ENCODE peak calls at places on chromosome 4, in five cellular contexts. One of them, this sample, is unnamed.

GRCh38 chr4:100986360-100986868 is 360.9 kb downstream of the PPP3CA start:
- DNase-seq in activated CD4-positive, alpha-beta T cell treated with anti-CD3 and anti-CD28 coated beads, Interleukin-2, amount 10 ng/mL, durations not matched to agents 7 days and 5 days: no peak
- DNase-seq in T-cell: no peak
- DNase-seq in T-helper 2 cell: no peak
- DNase-seq in NCI-H510A treated with DMSO at 0.1 percent for 48 hours: no peak
- DNase-seq in this sample: no peak

GRCh38 chr4:98482847-98483806 is 175.3 kb downstream of the TSPAN5 start:
- DNase-seq in activated CD4-positive, alpha-beta T cell treated with anti-CD3 and anti-CD28 coated beads, Interleukin-2, amount 10 ng/mL, durations not matched to agents 7 days and 5 days: no peak
- DNase-seq in NCI-H510A treated with DMSO at 0.1 percent for 48 hours: no peak
- DNase-seq in T-cell: no peak
- DNase-seq in T-helper 2 cell: no peak
- DNase-seq in this sample: peak

GRCh38 chr4:48079972-48080391 is 54.1 kb downstream of the TXK start:
- DNase-seq in T-cell: no peak
- DNase-seq in T-helper 2 cell: no peak
- DNase-seq in NCI-H510A treated with DMSO at 0.1 percent for 48 hours: no peak
- DNase-seq in activated CD4-positive, alpha-beta T cell treated with anti-CD3 and anti-CD28 coated beads, Interleukin-2, amount 10 ng/mL, durations not matched to agents 7 days and 5 days: no peak
- DNase-seq in this sample: peak

GRCh38 chr4:172344266-172344772 is 531.1 kb downstream of the GALNTL6 start:
- DNase-seq in T-cell: no peak
- DNase-seq in T-helper 2 cell: no peak
- DNase-seq in NCI-H510A treated with DMSO at 0.1 percent for 48 hours: no peak
- DNase-seq in activated CD4-positive, alpha-beta T cell treated with anti-CD3 and anti-CD28 coated beads, Interleukin-2, amount 10 ng/mL, durations not matched to agents 7 days and 5 days: no peak
- DNase-seq in this sample: no peak

GRCh38 chr4:151226004-151226932 is 50.7 kb upstream of the PRSS48 start:
- DNase-seq in NCI-H510A treated with DMSO at 0.1 percent for 48 hours: no peak
- DNase-seq in T-cell: no peak
- DNase-seq in T-helper 2 cell: no peak
- DNase-seq in activated CD4-positive, alpha-beta T cell treated with anti-CD3 and anti-CD28 coated beads, Interleukin-2, amount 10 ng/mL, durations not matched to agents 7 days and 5 days: no peak
- DNase-seq in this sample: peak

GRCh38 chr4:38867478-38868054 is at the start of gene FAM114A1:
- DNase-seq in T-cell: no peak
- DNase-seq in T-helper 2 cell: no peak
- DNase-seq in activated CD4-positive, alpha-beta T cell treated with anti-CD3 and anti-CD28 coated beads, Interleukin-2, amount 10 ng/mL, durations not matched to agents 7 days and 5 days: no peak
- DNase-seq in NCI-H510A treated with DMSO at 0.1 percent for 48 hours: peak
- DNase-seq in this sample: peak

GRCh38 chr4:52641853-52642563 is 17.1 kb downstream of the USP46 start:
- DNase-seq in NCI-H510A treated with DMSO at 0.1 percent for 48 hours: no peak
- DNase-seq in activated CD4-positive, alpha-beta T cell treated with anti-CD3 and anti-CD28 coated beads, Interleukin-2, amount 10 ng/mL, durations not matched to agents 7 days and 5 days: no peak
- DNase-seq in T-cell: no peak
- DNase-seq in T-helper 2 cell: no peak
- DNase-seq in this sample: peak

GRCh38 chr4:57074753-57075152 is 35.4 kb downstream of the IGFBP7 start:
- DNase-seq in NCI-H510A treated with DMSO at 0.1 percent for 48 hours: no peak
- DNase-seq in T-helper 2 cell: no peak
- DNase-seq in T-cell: no peak
- DNase-seq in activated CD4-positive, alpha-beta T cell treated with anti-CD3 and anti-CD28 coated beads, Interleukin-2, amount 10 ng/mL, durations not matched to agents 7 days and 5 days: no peak
- DNase-seq in this sample: peak

GRCh38 chr4:121072080-121072835 is at the start of gene NDNF:
- DNase-seq in T-helper 2 cell: peak
- DNase-seq in T-cell: no peak
- DNase-seq in NCI-H510A treated with DMSO at 0.1 percent for 48 hours: peak
- DNase-seq in activated CD4-positive, alpha-beta T cell treated with anti-CD3 and anti-CD28 coated beads, Interleukin-2, amount 10 ng/mL, durations not matched to agents 7 days and 5 days: peak
- DNase-seq in this sample: no peak

GRCh38 chr4:39446842-39447573 is 11.7 kb downstream of the RPL9 start:
- DNase-seq in NCI-H510A treated with DMSO at 0.1 percent for 48 hours: no peak
- DNase-seq in activated CD4-positive, alpha-beta T cell treated with anti-CD3 and anti-CD28 coated beads, Interleukin-2, amount 10 ng/mL, durations not matched to agents 7 days and 5 days: peak
- DNase-seq in T-cell: peak
- DNase-seq in T-helper 2 cell: peak
- DNase-seq in this sample: peak

GRCh38 chr4:173370130-173370476 is 651 bp upstream of the SAP30 start:
- DNase-seq in activated CD4-positive, alpha-beta T cell treated with anti-CD3 and anti-CD28 coated beads, Interleukin-2, amount 10 ng/mL, durations not matched to agents 7 days and 5 days: peak
- DNase-seq in T-helper 2 cell: peak
- DNase-seq in NCI-H510A treated with DMSO at 0.1 percent for 48 hours: no peak
- DNase-seq in T-cell: peak
- DNase-seq in this sample: no peak

GRCh38 chr4:18691431-18692200 is 670.1 kb upstream of the LCORL start:
- DNase-seq in activated CD4-positive, alpha-beta T cell treated with anti-CD3 and anti-CD28 coated beads, Interleukin-2, amount 10 ng/mL, durations not matched to agents 7 days and 5 days: no peak
- DNase-seq in T-helper 2 cell: no peak
- DNase-seq in T-cell: no peak
- DNase-seq in NCI-H510A treated with DMSO at 0.1 percent for 48 hours: no peak
- DNase-seq in this sample: no peak

GRCh38 chr4:39047691-39048090 is 14.3 kb upstream of the KLHL5 start:
- DNase-seq in NCI-H510A treated with DMSO at 0.1 percent for 48 hours: no peak
- DNase-seq in T-helper 2 cell: no peak
- DNase-seq in T-cell: no peak
- DNase-seq in activated CD4-positive, alpha-beta T cell treated with anti-CD3 and anti-CD28 coated beads, Interleukin-2, amount 10 ng/mL, durations not matched to agents 7 days and 5 days: no peak
- DNase-seq in this sample: peak

GRCh38 chr4:173415885-173416658 is 17.2 kb upstream of the SCRG1 start:
- DNase-seq in T-cell: no peak
- DNase-seq in activated CD4-positive, alpha-beta T cell treated with anti-CD3 and anti-CD28 coated beads, Interleukin-2, amount 10 ng/mL, durations not matched to agents 7 days and 5 days: no peak
- DNase-seq in NCI-H510A treated with DMSO at 0.1 percent for 48 hours: no peak
- DNase-seq in T-helper 2 cell: no peak
- DNase-seq in this sample: no peak

GRCh38 chr4:21470531-21470930 is 478.0 kb downstream of the KCNIP4 start:
- DNase-seq in T-helper 2 cell: no peak
- DNase-seq in NCI-H510A treated with DMSO at 0.1 percent for 48 hours: peak
- DNase-seq in T-cell: no peak
- DNase-seq in activated CD4-positive, alpha-beta T cell treated with anti-CD3 and anti-CD28 coated beads, Interleukin-2, amount 10 ng/mL, durations not matched to agents 7 days and 5 days: no peak
- DNase-seq in this sample: peak

GRCh38 chr4:89161841-89162240 is 50.5 kb downstream of the TIGD2 start:
- DNase-seq in T-cell: no peak
- DNase-seq in T-helper 2 cell: no peak
- DNase-seq in activated CD4-positive, alpha-beta T cell treated with anti-CD3 and anti-CD28 coated beads, Interleukin-2, amount 10 ng/mL, durations not matched to agents 7 days and 5 days: no peak
- DNase-seq in NCI-H510A treated with DMSO at 0.1 percent for 48 hours: no peak
- DNase-seq in this sample: peak

GRCh38 chr4:39495446-39496208 is 31.6 kb downstream of the UGDH start:
- DNase-seq in T-cell: no peak
- DNase-seq in T-helper 2 cell: no peak
- DNase-seq in NCI-H510A treated with DMSO at 0.1 percent for 48 hours: no peak
- DNase-seq in activated CD4-positive, alpha-beta T cell treated with anti-CD3 and anti-CD28 coated beads, Interleukin-2, amount 10 ng/mL, durations not matched to agents 7 days and 5 days: no peak
- DNase-seq in this sample: peak

GRCh38 chr4:158913766-158914165 is 144.9 kb downstream of the FNIP2 start:
- DNase-seq in T-cell: no peak
- DNase-seq in NCI-H510A treated with DMSO at 0.1 percent for 48 hours: no peak
- DNase-seq in T-helper 2 cell: no peak
- DNase-seq in activated CD4-positive, alpha-beta T cell treated with anti-CD3 and anti-CD28 coated beads, Interleukin-2, amount 10 ng/mL, durations not matched to agents 7 days and 5 days: no peak
- DNase-seq in this sample: no peak

GRCh38 chr4:172751550-172751949 is 417.1 kb upstream of the GALNT7 start:
- DNase-seq in T-cell: no peak
- DNase-seq in T-helper 2 cell: no peak
- DNase-seq in NCI-H510A treated with DMSO at 0.1 percent for 48 hours: no peak
- DNase-seq in activated CD4-positive, alpha-beta T cell treated with anti-CD3 and anti-CD28 coated beads, Interleukin-2, amount 10 ng/mL, durations not matched to agents 7 days and 5 days: no peak
- DNase-seq in this sample: no peak

GRCh38 chr4:85725727-85726170 is 250.8 kb downstream of the ARHGAP24 start:
- DNase-seq in T-helper 2 cell: no peak
- DNase-seq in NCI-H510A treated with DMSO at 0.1 percent for 48 hours: no peak
- DNase-seq in T-cell: no peak
- DNase-seq in activated CD4-positive, alpha-beta T cell treated with anti-CD3 and anti-CD28 coated beads, Interleukin-2, amount 10 ng/mL, durations not matched to agents 7 days and 5 days: no peak
- DNase-seq in this sample: no peak

GRCh38 chr4:65798498-65799127 is 128.3 kb upstream of the EPHA5 start:
- DNase-seq in activated CD4-positive, alpha-beta T cell treated with anti-CD3 and anti-CD28 coated beads, Interleukin-2, amount 10 ng/mL, durations not matched to agents 7 days and 5 days: no peak
- DNase-seq in T-cell: no peak
- DNase-seq in T-helper 2 cell: no peak
- DNase-seq in NCI-H510A treated with DMSO at 0.1 percent for 48 hours: peak
- DNase-seq in this sample: peak

GRCh38 chr4:101074326-101074725 is 273.0 kb downstream of the PPP3CA start:
- DNase-seq in activated CD4-positive, alpha-beta T cell treated with anti-CD3 and anti-CD28 coated beads, Interleukin-2, amount 10 ng/mL, durations not matched to agents 7 days and 5 days: no peak
- DNase-seq in T-helper 2 cell: no peak
- DNase-seq in T-cell: no peak
- DNase-seq in NCI-H510A treated with DMSO at 0.1 percent for 48 hours: no peak
- DNase-seq in this sample: no peak

GRCh38 chr4:88169298-88169697 is 10.9 kb upstream of the ABCG2 start:
- DNase-seq in NCI-H510A treated with DMSO at 0.1 percent for 48 hours: no peak
- DNase-seq in T-cell: no peak
- DNase-seq in T-helper 2 cell: no peak
- DNase-seq in activated CD4-positive, alpha-beta T cell treated with anti-CD3 and anti-CD28 coated beads, Interleukin-2, amount 10 ng/mL, durations not matched to agents 7 days and 5 days: no peak
- DNase-seq in this sample: no peak

GRCh38 chr4:175951794-175952193 is 113.8 kb upstream of the WDR17 start:
- DNase-seq in activated CD4-positive, alpha-beta T cell treated with anti-CD3 and anti-CD28 coated beads, Interleukin-2, amount 10 ng/mL, durations not matched to agents 7 days and 5 days: no peak
- DNase-seq in NCI-H510A treated with DMSO at 0.1 percent for 48 hours: no peak
- DNase-seq in T-cell: no peak
- DNase-seq in T-helper 2 cell: no peak
- DNase-seq in this sample: peak

GRCh38 chr4:3257125-3257690 is 8.2 kb downstream of the MSANTD1 start:
- DNase-seq in NCI-H510A treated with DMSO at 0.1 percent for 48 hours: peak
- DNase-seq in T-cell: no peak
- DNase-seq in T-helper 2 cell: no peak
- DNase-seq in activated CD4-positive, alpha-beta T cell treated with anti-CD3 and anti-CD28 coated beads, Interleukin-2, amount 10 ng/mL, durations not matched to agents 7 days and 5 days: no peak
- DNase-seq in this sample: peak

GRCh38 chr4:93359609-93360008 is 468.9 kb upstream of the ATOH1 start:
- DNase-seq in activated CD4-positive, alpha-beta T cell treated with anti-CD3 and anti-CD28 coated beads, Interleukin-2, amount 10 ng/mL, durations not matched to agents 7 days and 5 days: no peak
- DNase-seq in T-helper 2 cell: no peak
- DNase-seq in NCI-H510A treated with DMSO at 0.1 percent for 48 hours: peak
- DNase-seq in T-cell: no peak
- DNase-seq in this sample: no peak

GRCh38 chr4:26349496-26349895 is 28.7 kb downstream of the RBPJ start:
- DNase-seq in NCI-H510A treated with DMSO at 0.1 percent for 48 hours: no peak
- DNase-seq in T-cell: no peak
- DNase-seq in T-helper 2 cell: no peak
- DNase-seq in activated CD4-positive, alpha-beta T cell treated with anti-CD3 and anti-CD28 coated beads, Interleukin-2, amount 10 ng/mL, durations not matched to agents 7 days and 5 days: no peak
- DNase-seq in this sample: no peak

GRCh38 chr4:8009097-8009496 is 69.4 kb upstream of the AFAP1 start:
- DNase-seq in T-helper 2 cell: no peak
- DNase-seq in activated CD4-positive, alpha-beta T cell treated with anti-CD3 and anti-CD28 coated beads, Interleukin-2, amount 10 ng/mL, durations not matched to agents 7 days and 5 days: no peak
- DNase-seq in T-cell: no peak
- DNase-seq in NCI-H510A treated with DMSO at 0.1 percent for 48 hours: no peak
- DNase-seq in this sample: no peak